ENCODE peak calls at places on chromosomes 5 and 9, in six cellular contexts. One of them, this sample, is unnamed.
A peak's percentile ranks its signal among the peaks of the same experiment; 100 is the strongest.

GRCh38 chr9:88090151-88090581 is 48.1 kb downstream of the SPATA31C2 start:
- DNase-seq in T-helper 9 cell: no peak
- DNase-seq in glutamatergic neuron: no peak
- DNase-seq in stomach: peak; percentile 29
- DNase-seq in hypothalamus: no peak
- DNase-seq in D341Med: no peak
- DNase-seq in this sample: no peak

GRCh38 chr5:57311251-57311650 is 137.4 kb downstream of the GPBP1 start:
- DNase-seq in hypothalamus: no peak
- DNase-seq in stomach: no peak
- DNase-seq in glutamatergic neuron: no peak
- DNase-seq in D341Med: no peak
- DNase-seq in T-helper 9 cell: no peak
- DNase-seq in this sample: no peak

GRCh38 chr9:68690088-68690487 is 15.0 kb upstream of the PIP5K1B start:
- DNase-seq in stomach: peak; percentile 86
- DNase-seq in T-helper 9 cell: no peak
- DNase-seq in D341Med: no peak
- DNase-seq in glutamatergic neuron: no peak
- DNase-seq in hypothalamus: no peak
- DNase-seq in this sample: no peak

GRCh38 chr9:112853882-112854585 is 36.6 kb downstream of the SLC46A2 start:
- DNase-seq in glutamatergic neuron: no peak
- DNase-seq in D341Med: no peak
- DNase-seq in stomach: no peak
- DNase-seq in hypothalamus: no peak
- DNase-seq in T-helper 9 cell: no peak
- DNase-seq in this sample: no peak

GRCh38 chr5:60856059-60856458 is 12.0 kb upstream of the ELOVL7 start:
- DNase-seq in stomach: no peak
- DNase-seq in hypothalamus: no peak
- DNase-seq in glutamatergic neuron: no peak
- DNase-seq in T-helper 9 cell: no peak
- DNase-seq in D341Med: no peak
- DNase-seq in this sample: no peak

GRCh38 chr9:92807031-92807756 is 42.6 kb upstream of the BICD2 start:
- DNase-seq in T-helper 9 cell: no peak
- DNase-seq in hypothalamus: no peak
- DNase-seq in D341Med: peak; percentile 51
- DNase-seq in stomach: no peak
- DNase-seq in glutamatergic neuron: no peak
- DNase-seq in this sample: no peak

GRCh38 chr5:82497242-82497641 is 219.1 kb upstream of the RPS23 start:
- DNase-seq in hypothalamus: no peak
- DNase-seq in T-helper 9 cell: no peak
- DNase-seq in stomach: no peak
- DNase-seq in D341Med: no peak
- DNase-seq in glutamatergic neuron: no peak
- DNase-seq in this sample: no peak

GRCh38 chr5:112339761-112340160 is 79.3 kb downstream of the EPB41L4A start:
- DNase-seq in stomach: no peak
- DNase-seq in hypothalamus: no peak
- DNase-seq in T-helper 9 cell: no peak
- DNase-seq in glutamatergic neuron: no peak
- DNase-seq in D341Med: no peak
- DNase-seq in this sample: no peak

GRCh38 chr5:16736158-16736994 is 119.6 kb upstream of the RETREG1 start:
- DNase-seq in glutamatergic neuron: peak; percentile 50
- DNase-seq in T-helper 9 cell: no peak
- DNase-seq in hypothalamus: peak; percentile 41
- DNase-seq in stomach: peak; percentile 83
- DNase-seq in D341Med: no peak
- DNase-seq in this sample: peak; percentile 26

This sample was measured in NCI-H2227 treated with DMSO at 0.1 percent for 48 hours.